ENCODE peak calls at places on chromosome 9, in four cellular contexts. L is endothelial cell of umbilical vein, V is HCT116, S is fibroblast of lung. A is an unnamed sample.

GRCh38 chr9:36137392-36138004 is 965 bp downstream of the GLIPR2 start:
- DNase-seq in L (peak), V (no peak), S (peak), A (no peak)

GRCh38 chr9:16154570-16155078 is 601.8 kb downstream of the CCDC171 start:
- DNase-seq in L (peak), V (no peak), S (peak), A (peak)

GRCh38 chr9:135884328-135885035 is 22.9 kb downstream of the CAMSAP1 start:
- DNase-seq in L (no peak), V (no peak), S (peak), A (no peak)

GRCh38 chr9:131675437-131676022 is 64.3 kb downstream of the RAPGEF1 start:
- DNase-seq in L (no peak), V (no peak), S (no peak), A (peak)

GRCh38 chr9:120151806-120152205 is 428.2 kb downstream of the CDK5RAP2 start:
- DNase-seq in L (no peak), V (no peak), S (no peak), A (no peak)

GRCh38 chr9:106916491-106917235 is 53.7 kb downstream of the ZNF462 start:
- DNase-seq in L (peak), V (peak), S (peak), A (peak)

GRCh38 chr9:130478731-130479575 is 34.2 kb downstream of the ASS1 start:
- DNase-seq in L (no peak), V (no peak), S (no peak), A (no peak)

GRCh38 chr9:114690308-114690707 is 8.3 kb upstream of the TEX48 start:
- DNase-seq in L (no peak), V (no peak), S (no peak), A (no peak)

GRCh38 chr9:124441291-124441690 is 9.0 kb upstream of the ADGRD2 start:
- DNase-seq in L (no peak), V (no peak), S (no peak), A (no peak)

GRCh38 chr9:124885551-124885950 is 23.6 kb downstream of the ARPC5L start:
- DNase-seq in L (no peak), V (no peak), S (no peak), A (no peak)

GRCh38 chr9:69023650-69024049 is 9.7 kb upstream of the PRKACG start:
- DNase-seq in L (no peak), V (no peak), S (no peak), A (no peak)

GRCh38 chr9:124854822-124855221 is 1.6 kb downstream of the WDR38 start:
- DNase-seq in L (no peak), V (no peak), S (no peak), A (no peak)

GRCh38 chr9:38233796-38234355 is 158.6 kb upstream of the ALDH1B1 start:
- DNase-seq in L (no peak), V (no peak), S (no peak), A (no peak)

GRCh38 chr9:35116898-35117551 is 1.4 kb upstream of the ATOSB start:
- DNase-seq in L (peak), V (peak), S (peak), A (peak)
- H3K9ac ChIP-seq in L (no peak), V (peak), S (no peak), A (no peak)

GRCh38 chr9:104746285-104746684 is 1.2 kb upstream of the NIPSNAP3A start:
- DNase-seq in L (no peak), V (no peak), S (no peak), A (no peak)
- H3K9ac ChIP-seq in L (no peak), V (no peak), S (no peak), A (no peak)

DNA sequence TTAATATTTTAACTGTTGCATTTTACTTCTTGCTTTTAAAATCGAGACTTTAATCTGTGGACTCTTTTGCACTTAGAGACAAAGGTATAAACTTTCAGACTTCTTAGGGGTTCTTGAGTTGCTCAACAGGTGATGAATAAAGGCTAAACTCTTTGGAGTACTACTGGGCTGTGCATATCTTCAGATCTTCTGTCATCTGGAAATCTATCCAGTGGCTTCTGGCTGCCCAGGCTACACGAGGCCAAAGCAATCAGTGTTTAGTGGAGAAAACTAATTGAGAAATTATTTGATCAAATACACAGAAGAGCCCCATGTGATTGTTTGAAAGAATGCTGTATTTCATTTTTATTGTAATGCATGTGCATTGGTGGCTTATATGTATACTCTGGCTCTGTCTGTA is 146.1 kb downstream of the PBX3 start:
- DNase-seq in L (no peak), V (no peak), S (no peak), A (no peak)
- H3K9ac ChIP-seq in L (no peak), V (no peak), S (no peak), A (no peak)

DNA sequence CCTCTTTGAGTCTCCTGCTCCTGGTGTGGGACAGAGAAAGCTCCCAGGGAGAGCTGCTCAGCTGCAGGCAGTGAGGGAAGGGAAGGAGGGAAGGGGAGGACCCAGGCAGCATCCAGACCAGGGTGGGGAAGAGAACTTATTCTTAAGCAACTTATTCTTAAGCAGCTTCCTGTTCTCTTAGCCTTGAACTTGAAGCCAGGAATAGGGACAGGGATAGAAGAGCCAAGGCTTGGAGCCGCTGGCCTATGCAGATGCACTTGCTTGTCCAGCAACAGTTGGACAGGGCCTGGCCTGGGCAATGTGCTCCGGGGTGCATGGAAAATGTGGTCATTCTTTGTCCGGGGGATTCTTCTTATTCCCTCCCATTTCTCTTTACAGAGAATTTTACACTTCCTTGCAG is 31.4 kb upstream of the SPTLC1 start:
- DNase-seq in L (peak), V (no peak), S (peak), A (no peak)
- H3K9ac ChIP-seq in L (no peak), V (peak), S (no peak), A (no peak)

GRCh38 chr9:99626424-99626823 is 195.3 kb upstream of the NR4A3 start:
- DNase-seq in L (no peak), V (no peak), S (no peak), A (no peak)
- H3K9ac ChIP-seq in L (no peak), V (no peak), S (no peak), A (no peak)

GRCh38 chr9:21764736-21765245 is 37.6 kb upstream of the MTAP start:
- DNase-seq in L (no peak), V (no peak), S (no peak), A (no peak)

GRCh38 chr9:21762064-21762463 is 40.4 kb upstream of the MTAP start:
- DNase-seq in L (no peak), V (no peak), S (no peak), A (no peak)

GRCh38 chr9:21766096-21766495 is 36.3 kb upstream of the MTAP start:
- DNase-seq in L (no peak), V (no peak), S (no peak), A (no peak)

GRCh38 chr9:21758540-21758939 is 43.9 kb upstream of the MTAP start:
- DNase-seq in L (no peak), V (no peak), S (no peak), A (no peak)

GRCh38 chr9:21761309-21761901 is 41.0 kb upstream of the MTAP start:
- DNase-seq in L (no peak), V (no peak), S (no peak), A (no peak)
- H3K9ac ChIP-seq in L (no peak), V (no peak), S (no peak), A (no peak)

GRCh38 chr9:86802900-86803673 is 144.2 kb downstream of the GAS1 start:
- DNase-seq in L (no peak), V (no peak), S (no peak), A (no peak)
- H3K9ac ChIP-seq in L (no peak), V (no peak), S (no peak), A (peak)

GRCh38 chr9:90855208-90856000 is 53.8 kb downstream of the SYK start:
- DNase-seq in L (no peak), V (no peak), S (no peak), A (no peak)
- H3K9ac ChIP-seq in L (no peak), V (no peak), S (no peak), A (no peak)

DNA sequence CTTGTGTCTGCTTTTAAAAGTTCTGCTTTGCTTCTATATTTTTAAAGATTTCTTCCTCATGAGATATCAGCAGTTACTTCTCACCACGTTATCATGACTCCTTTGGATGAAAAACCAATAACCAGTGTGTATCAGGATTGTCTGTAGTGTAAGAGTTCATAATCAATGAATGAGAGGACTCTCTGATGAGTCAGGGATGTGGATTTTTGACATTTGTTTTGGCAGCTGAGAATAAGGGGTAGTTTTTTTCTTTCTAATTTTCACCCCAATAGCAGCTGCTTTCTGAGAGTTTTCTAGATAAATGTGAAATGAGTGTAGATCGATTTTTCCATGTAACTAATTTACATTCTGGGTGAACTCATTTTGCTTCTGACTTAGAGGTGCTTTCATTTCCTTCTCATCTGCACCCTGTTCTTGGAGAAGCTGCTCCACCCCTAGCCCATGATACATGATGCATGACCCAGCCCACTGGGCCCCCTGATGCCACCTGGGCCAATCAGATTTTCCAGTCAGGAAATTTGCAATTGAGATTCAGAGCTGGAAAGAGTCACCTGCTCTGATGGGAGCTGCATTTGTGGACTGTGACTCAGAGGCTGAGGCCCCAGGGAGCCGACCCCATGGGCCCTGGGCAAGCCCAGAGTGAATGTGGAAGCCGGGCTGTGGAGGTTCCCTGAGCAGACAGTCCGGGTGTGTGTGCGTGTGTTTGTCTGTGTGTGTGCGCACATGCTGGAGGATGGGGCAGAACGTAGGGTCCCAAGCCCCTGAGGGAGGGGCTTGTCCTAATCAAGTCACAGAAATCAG is 159.3 kb downstream of the RGS3 start:
- DNase-seq in L (peak), V (peak), S (peak), A (no peak)
- H3K9ac ChIP-seq in L (peak), V (peak), S (no peak), A (no peak)

A was measured in trophoblast cell.